ENCODE peak calls at places on chromosomes 7 and 10, in ten cellular contexts. One of them, this sample, is unnamed.

GRCh38 chr10:131960631-131961046 is 21.1 kb downstream of the BNIP3 start:
- DNase-seq in naive thymus-derived CD4-positive, alpha-beta T cell: no peak
- DNase-seq in LoVo: no peak
- DNase-seq in activated T-helper 1 cell treated with Interleukin-2 at 50 U/mL for 16 hours: no peak
- DNase-seq in NCI-H774: no peak
- DNase-seq in left colon: no peak
- DNase-seq in NCI-H1694 treated with DMSO at 0.1 percent for 48 hours: no peak
- DNase-seq in HT1080: no peak
- DNase-seq in astrocyte of the spinal cord: no peak
- DNase-seq in AG10803: no peak
- DNase-seq in this sample: no peak

GRCh38 chr7:1562611-1563051 is 6.6 kb upstream of the TMEM184A start:
- DNase-seq in LoVo: no peak
- DNase-seq in AG10803: peak
- DNase-seq in activated T-helper 1 cell treated with Interleukin-2 at 50 U/mL for 16 hours: no peak
- DNase-seq in NCI-H774: no peak
- DNase-seq in astrocyte of the spinal cord: no peak
- DNase-seq in left colon: no peak
- DNase-seq in NCI-H1694 treated with DMSO at 0.1 percent for 48 hours: peak
- DNase-seq in HT1080: no peak
- DNase-seq in naive thymus-derived CD4-positive, alpha-beta T cell: no peak
- DNase-seq in this sample: no peak

GRCh38 chr10:55979203-55979602 is 381.9 kb downstream of the ZWINT start:
- DNase-seq in astrocyte of the spinal cord: no peak
- DNase-seq in NCI-H1694 treated with DMSO at 0.1 percent for 48 hours: no peak
- DNase-seq in LoVo: no peak
- DNase-seq in naive thymus-derived CD4-positive, alpha-beta T cell: no peak
- DNase-seq in left colon: no peak
- DNase-seq in AG10803: no peak
- DNase-seq in activated T-helper 1 cell treated with Interleukin-2 at 50 U/mL for 16 hours: no peak
- DNase-seq in NCI-H774: no peak
- DNase-seq in HT1080: no peak
- DNase-seq in this sample: no peak

GRCh38 chr10:27504897-27505457 is 873 bp downstream of the RAB18 start:
- DNase-seq in AG10803: peak
- DNase-seq in NCI-H1694 treated with DMSO at 0.1 percent for 48 hours: no peak
- DNase-seq in activated T-helper 1 cell treated with Interleukin-2 at 50 U/mL for 16 hours: no peak
- DNase-seq in LoVo: no peak
- DNase-seq in NCI-H774: no peak
- DNase-seq in naive thymus-derived CD4-positive, alpha-beta T cell: no peak
- DNase-seq in astrocyte of the spinal cord: peak
- DNase-seq in left colon: no peak
- DNase-seq in HT1080: no peak
- DNase-seq in this sample: no peak

GRCh38 chr7:141144921-141145629 is 71.2 kb downstream of the TMEM178B start:
- DNase-seq in astrocyte of the spinal cord: no peak
- DNase-seq in activated T-helper 1 cell treated with Interleukin-2 at 50 U/mL for 16 hours: no peak
- DNase-seq in left colon: no peak
- DNase-seq in AG10803: no peak
- DNase-seq in naive thymus-derived CD4-positive, alpha-beta T cell: no peak
- DNase-seq in NCI-H1694 treated with DMSO at 0.1 percent for 48 hours: no peak
- DNase-seq in HT1080: peak
- DNase-seq in NCI-H774: no peak
- DNase-seq in LoVo: no peak
- DNase-seq in this sample: no peak

GRCh38 chr10:118209215-118209614 is 132.9 kb downstream of the FAM204A start:
- DNase-seq in NCI-H774: no peak
- DNase-seq in AG10803: no peak
- DNase-seq in LoVo: no peak
- DNase-seq in naive thymus-derived CD4-positive, alpha-beta T cell: no peak
- DNase-seq in activated T-helper 1 cell treated with Interleukin-2 at 50 U/mL for 16 hours: no peak
- DNase-seq in astrocyte of the spinal cord: no peak
- DNase-seq in left colon: no peak
- DNase-seq in NCI-H1694 treated with DMSO at 0.1 percent for 48 hours: no peak
- DNase-seq in HT1080: no peak
- DNase-seq in this sample: no peak

GRCh38 chr7:29843106-29843505 is 36.8 kb downstream of the WIPF3 start:
- DNase-seq in NCI-H1694 treated with DMSO at 0.1 percent for 48 hours: no peak
- DNase-seq in LoVo: no peak
- DNase-seq in HT1080: no peak
- DNase-seq in AG10803: no peak
- DNase-seq in naive thymus-derived CD4-positive, alpha-beta T cell: no peak
- DNase-seq in activated T-helper 1 cell treated with Interleukin-2 at 50 U/mL for 16 hours: no peak
- DNase-seq in left colon: no peak
- DNase-seq in astrocyte of the spinal cord: no peak
- DNase-seq in NCI-H774: peak
- DNase-seq in this sample: no peak

GRCh38 chr7:159318682-159319351 is 174.2 kb upstream of the VIPR2 start:
- DNase-seq in NCI-H1694 treated with DMSO at 0.1 percent for 48 hours: no peak
- DNase-seq in activated T-helper 1 cell treated with Interleukin-2 at 50 U/mL for 16 hours: no peak
- DNase-seq in left colon: no peak
- DNase-seq in HT1080: no peak
- DNase-seq in naive thymus-derived CD4-positive, alpha-beta T cell: no peak
- DNase-seq in NCI-H774: no peak
- DNase-seq in AG10803: no peak
- DNase-seq in LoVo: no peak
- DNase-seq in astrocyte of the spinal cord: no peak
- DNase-seq in this sample: no peak

GRCh38 chr10:24444337-24444736 is 235.4 kb downstream of the KIAA1217 start:
- DNase-seq in NCI-H774: no peak
- DNase-seq in astrocyte of the spinal cord: peak
- DNase-seq in LoVo: peak
- DNase-seq in NCI-H1694 treated with DMSO at 0.1 percent for 48 hours: no peak
- DNase-seq in AG10803: peak
- DNase-seq in naive thymus-derived CD4-positive, alpha-beta T cell: no peak
- DNase-seq in HT1080: peak
- DNase-seq in activated T-helper 1 cell treated with Interleukin-2 at 50 U/mL for 16 hours: no peak
- DNase-seq in left colon: no peak
- DNase-seq in this sample: no peak

GRCh38 chr7:867001-867405 is 9.4 kb upstream of the GET4 start:
- DNase-seq in LoVo: no peak
- DNase-seq in astrocyte of the spinal cord: peak
- DNase-seq in HT1080: no peak
- DNase-seq in left colon: peak
- DNase-seq in activated T-helper 1 cell treated with Interleukin-2 at 50 U/mL for 16 hours: no peak
- DNase-seq in NCI-H774: no peak
- DNase-seq in naive thymus-derived CD4-positive, alpha-beta T cell: no peak
- DNase-seq in AG10803: peak
- DNase-seq in NCI-H1694 treated with DMSO at 0.1 percent for 48 hours: peak
- DNase-seq in this sample: no peak

GRCh38 chr10:86958109-86958830 is at the start of gene SNCG:
- DNase-seq in left colon: peak
- DNase-seq in astrocyte of the spinal cord: no peak
- DNase-seq in naive thymus-derived CD4-positive, alpha-beta T cell: no peak
- DNase-seq in activated T-helper 1 cell treated with Interleukin-2 at 50 U/mL for 16 hours: no peak
- DNase-seq in NCI-H1694 treated with DMSO at 0.1 percent for 48 hours: no peak
- DNase-seq in LoVo: no peak
- DNase-seq in HT1080: no peak
- DNase-seq in NCI-H774: no peak
- DNase-seq in AG10803: no peak
- DNase-seq in this sample: no peak

GRCh38 chr7:128755075-128755474 is 15.9 kb downstream of the CALU start:
- DNase-seq in AG10803: no peak
- DNase-seq in left colon: no peak
- DNase-seq in astrocyte of the spinal cord: no peak
- DNase-seq in HT1080: no peak
- DNase-seq in LoVo: no peak
- DNase-seq in NCI-H774: no peak
- DNase-seq in activated T-helper 1 cell treated with Interleukin-2 at 50 U/mL for 16 hours: no peak
- DNase-seq in NCI-H1694 treated with DMSO at 0.1 percent for 48 hours: no peak
- DNase-seq in naive thymus-derived CD4-positive, alpha-beta T cell: no peak
- DNase-seq in this sample: no peak

GRCh38 chr10:88261152-88261551 is 322.0 kb downstream of the RNLS start:
- DNase-seq in LoVo: no peak
- DNase-seq in naive thymus-derived CD4-positive, alpha-beta T cell: no peak
- DNase-seq in astrocyte of the spinal cord: no peak
- DNase-seq in left colon: no peak
- DNase-seq in AG10803: no peak
- DNase-seq in activated T-helper 1 cell treated with Interleukin-2 at 50 U/mL for 16 hours: no peak
- DNase-seq in NCI-H1694 treated with DMSO at 0.1 percent for 48 hours: no peak
- DNase-seq in HT1080: no peak
- DNase-seq in NCI-H774: no peak
- DNase-seq in this sample: no peak

GRCh38 chr7:117830422-117830954 is 42.8 kb downstream of the CTTNBP2 start:
- DNase-seq in AG10803: no peak
- DNase-seq in astrocyte of the spinal cord: no peak
- DNase-seq in left colon: no peak
- DNase-seq in naive thymus-derived CD4-positive, alpha-beta T cell: no peak
- DNase-seq in activated T-helper 1 cell treated with Interleukin-2 at 50 U/mL for 16 hours: no peak
- DNase-seq in LoVo: peak
- DNase-seq in HT1080: no peak
- DNase-seq in NCI-H774: no peak
- DNase-seq in NCI-H1694 treated with DMSO at 0.1 percent for 48 hours: no peak
- DNase-seq in this sample: no peak

GRCh38 chr10:33010132-33011037 is 52.4 kb upstream of the ITGB1 start:
- DNase-seq in activated T-helper 1 cell treated with Interleukin-2 at 50 U/mL for 16 hours: peak
- DNase-seq in astrocyte of the spinal cord: peak
- DNase-seq in NCI-H1694 treated with DMSO at 0.1 percent for 48 hours: no peak
- DNase-seq in LoVo: peak
- DNase-seq in NCI-H774: no peak
- DNase-seq in HT1080: peak
- DNase-seq in AG10803: peak
- DNase-seq in naive thymus-derived CD4-positive, alpha-beta T cell: no peak
- DNase-seq in left colon: no peak
- DNase-seq in this sample: no peak

GRCh38 chr10:50210876-50211275 is 40.4 kb downstream of the ASAH2 start:
- DNase-seq in NCI-H1694 treated with DMSO at 0.1 percent for 48 hours: no peak
- DNase-seq in LoVo: no peak
- DNase-seq in astrocyte of the spinal cord: no peak
- DNase-seq in naive thymus-derived CD4-positive, alpha-beta T cell: no peak
- DNase-seq in HT1080: no peak
- DNase-seq in AG10803: no peak
- DNase-seq in left colon: no peak
- DNase-seq in activated T-helper 1 cell treated with Interleukin-2 at 50 U/mL for 16 hours: no peak
- DNase-seq in NCI-H774: no peak
- DNase-seq in this sample: no peak

GRCh38 chr10:12975266-12975665 is 26.2 kb downstream of the CCDC3 start:
- DNase-seq in LoVo: no peak
- DNase-seq in NCI-H1694 treated with DMSO at 0.1 percent for 48 hours: no peak
- DNase-seq in AG10803: no peak
- DNase-seq in activated T-helper 1 cell treated with Interleukin-2 at 50 U/mL for 16 hours: no peak
- DNase-seq in astrocyte of the spinal cord: no peak
- DNase-seq in naive thymus-derived CD4-positive, alpha-beta T cell: no peak
- DNase-seq in HT1080: peak
- DNase-seq in NCI-H774: no peak
- DNase-seq in left colon: no peak
- DNase-seq in this sample: no peak

GRCh38 chr7:151088856-151089699 is 2.8 kb downstream of the AGAP3 start:
- DNase-seq in astrocyte of the spinal cord: peak
- DNase-seq in AG10803: peak
- DNase-seq in naive thymus-derived CD4-positive, alpha-beta T cell: no peak
- DNase-seq in NCI-H1694 treated with DMSO at 0.1 percent for 48 hours: no peak
- DNase-seq in HT1080: no peak
- DNase-seq in NCI-H774: no peak
- DNase-seq in LoVo: no peak
- DNase-seq in activated T-helper 1 cell treated with Interleukin-2 at 50 U/mL for 16 hours: no peak
- DNase-seq in left colon: peak
- DNase-seq in this sample: no peak

GRCh38 chr7:74187915-74188675 is 13.9 kb downstream of the EIF4H start:
- DNase-seq in HT1080: peak
- DNase-seq in LoVo: no peak
- DNase-seq in NCI-H1694 treated with DMSO at 0.1 percent for 48 hours: no peak
- DNase-seq in NCI-H774: no peak
- DNase-seq in astrocyte of the spinal cord: peak
- DNase-seq in naive thymus-derived CD4-positive, alpha-beta T cell: no peak
- DNase-seq in AG10803: peak
- DNase-seq in activated T-helper 1 cell treated with Interleukin-2 at 50 U/mL for 16 hours: no peak
- DNase-seq in left colon: no peak
- DNase-seq in this sample: no peak

GRCh38 chr10:1217661-1218060 is 161.5 kb downstream of the WDR37 start:
- DNase-seq in NCI-H774: no peak
- DNase-seq in NCI-H1694 treated with DMSO at 0.1 percent for 48 hours: no peak
- DNase-seq in activated T-helper 1 cell treated with Interleukin-2 at 50 U/mL for 16 hours: no peak
- DNase-seq in naive thymus-derived CD4-positive, alpha-beta T cell: no peak
- DNase-seq in left colon: no peak
- DNase-seq in astrocyte of the spinal cord: no peak
- DNase-seq in AG10803: no peak
- DNase-seq in LoVo: no peak
- DNase-seq in HT1080: no peak
- DNase-seq in this sample: no peak

GRCh38 chr7:101728888-101729883 is 88.2 kb upstream of the CUX1 start:
- DNase-seq in AG10803: peak
- DNase-seq in left colon: peak
- DNase-seq in NCI-H774: no peak
- DNase-seq in naive thymus-derived CD4-positive, alpha-beta T cell: no peak
- DNase-seq in astrocyte of the spinal cord: peak
- DNase-seq in LoVo: peak
- DNase-seq in NCI-H1694 treated with DMSO at 0.1 percent for 48 hours: no peak
- DNase-seq in activated T-helper 1 cell treated with Interleukin-2 at 50 U/mL for 16 hours: no peak
- DNase-seq in HT1080: peak
- DNase-seq in this sample: no peak

GRCh38 chr10:58701398-58702135 is 188.9 kb downstream of the BICC1 start:
- DNase-seq in AG10803: peak
- DNase-seq in LoVo: no peak
- DNase-seq in NCI-H774: no peak
- DNase-seq in NCI-H1694 treated with DMSO at 0.1 percent for 48 hours: no peak
- DNase-seq in HT1080: no peak
- DNase-seq in activated T-helper 1 cell treated with Interleukin-2 at 50 U/mL for 16 hours: no peak
- DNase-seq in astrocyte of the spinal cord: peak
- DNase-seq in left colon: no peak
- DNase-seq in naive thymus-derived CD4-positive, alpha-beta T cell: no peak
- DNase-seq in this sample: no peak

GRCh38 chr7:100719523-100720319 is 547 bp upstream of the EPO start:
- DNase-seq in LoVo: no peak
- DNase-seq in HT1080: peak
- DNase-seq in left colon: no peak
- DNase-seq in astrocyte of the spinal cord: peak
- DNase-seq in NCI-H1694 treated with DMSO at 0.1 percent for 48 hours: no peak
- DNase-seq in NCI-H774: no peak
- DNase-seq in AG10803: peak
- DNase-seq in naive thymus-derived CD4-positive, alpha-beta T cell: no peak
- DNase-seq in activated T-helper 1 cell treated with Interleukin-2 at 50 U/mL for 16 hours: no peak
- DNase-seq in this sample: no peak

GRCh38 chr10:133372507-133372906 is 647 bp downstream of the ECHS1 start:
- DNase-seq in LoVo: no peak
- DNase-seq in NCI-H774: no peak
- DNase-seq in AG10803: no peak
- DNase-seq in left colon: peak
- DNase-seq in NCI-H1694 treated with DMSO at 0.1 percent for 48 hours: no peak
- DNase-seq in astrocyte of the spinal cord: no peak
- DNase-seq in activated T-helper 1 cell treated with Interleukin-2 at 50 U/mL for 16 hours: no peak
- DNase-seq in HT1080: no peak
- DNase-seq in naive thymus-derived CD4-positive, alpha-beta T cell: no peak
- DNase-seq in this sample: no peak

GRCh38 chr7:154912921-154913644 is 89.8 kb downstream of the PAXIP1 start:
- DNase-seq in AG10803: peak
- DNase-seq in astrocyte of the spinal cord: no peak
- DNase-seq in NCI-H1694 treated with DMSO at 0.1 percent for 48 hours: no peak
- DNase-seq in NCI-H774: no peak
- DNase-seq in activated T-helper 1 cell treated with Interleukin-2 at 50 U/mL for 16 hours: no peak
- DNase-seq in naive thymus-derived CD4-positive, alpha-beta T cell: no peak
- DNase-seq in HT1080: no peak
- DNase-seq in left colon: no peak
- DNase-seq in LoVo: no peak
- DNase-seq in this sample: no peak

GRCh38 chr7:136845899-136846465 is 22.5 kb upstream of the CHRM2 start:
- DNase-seq in HT1080: no peak
- DNase-seq in AG10803: peak
- DNase-seq in astrocyte of the spinal cord: peak
- DNase-seq in left colon: no peak
- DNase-seq in LoVo: no peak
- DNase-seq in NCI-H1694 treated with DMSO at 0.1 percent for 48 hours: no peak
- DNase-seq in activated T-helper 1 cell treated with Interleukin-2 at 50 U/mL for 16 hours: no peak
- DNase-seq in naive thymus-derived CD4-positive, alpha-beta T cell: no peak
- DNase-seq in NCI-H774: no peak
- DNase-seq in this sample: no peak

GRCh38 chr10:69496352-69497234 is 45.3 kb downstream of the TSPAN15 start:
- DNase-seq in HT1080: no peak
- DNase-seq in LoVo: no peak
- DNase-seq in activated T-helper 1 cell treated with Interleukin-2 at 50 U/mL for 16 hours: no peak
- DNase-seq in astrocyte of the spinal cord: no peak
- DNase-seq in NCI-H774: no peak
- DNase-seq in NCI-H1694 treated with DMSO at 0.1 percent for 48 hours: no peak
- DNase-seq in left colon: peak
- DNase-seq in naive thymus-derived CD4-positive, alpha-beta T cell: no peak
- DNase-seq in AG10803: no peak
- DNase-seq in this sample: no peak

GRCh38 chr10:77386833-77387232 is 250.8 kb downstream of the KCNMA1 start:
- DNase-seq in NCI-H774: no peak
- DNase-seq in astrocyte of the spinal cord: peak
- DNase-seq in HT1080: peak
- DNase-seq in activated T-helper 1 cell treated with Interleukin-2 at 50 U/mL for 16 hours: no peak
- DNase-seq in LoVo: no peak
- DNase-seq in NCI-H1694 treated with DMSO at 0.1 percent for 48 hours: no peak
- DNase-seq in left colon: no peak
- DNase-seq in naive thymus-derived CD4-positive, alpha-beta T cell: no peak
- DNase-seq in AG10803: peak
- DNase-seq in this sample: no peak

This sample was measured in naive B cell.